ENCODE peak calls at places on chromosomes 6 and 20, in eight cellular contexts. I is activated gamma-delta T cell; H is substantia nigra; L is activated CD4-positive, alpha-beta T cell treated with anti-CD3 and anti-CD28 coated beads, Interleukin-2, amount 50 U/mL, for 1 hour; C is H7; E is fibroblast of the conjunctiva; W is retina; G is HL-60. D is an unnamed sample.

GRCh38 chr6:12289655-12290489 is at the start of gene EDN1:
- DNase-seq in I (no peak), H (peak; percentile 29), L (peak; percentile 41), C (peak; percentile 80), E (peak; percentile 51), W (peak; percentile 91), G (no peak), D (no peak)

GRCh38 chr6:50093116-50093937 is 43.6 kb upstream of the DEFB112 start:
- DNase-seq in I (no peak), H (no peak), L (no peak), C (no peak), E (no peak), W (no peak), G (no peak), D (no peak)

GRCh38 chr6:162099685-162100084 is 627.9 kb downstream of the PRKN start:
- DNase-seq in I (no peak), H (no peak), L (no peak), C (no peak), E (peak; percentile 95), W (no peak), G (peak; percentile 79), D (peak; percentile 6)

GRCh38 chr6:79498842-79499241 is 38.4 kb downstream of the LCA5 start:
- DNase-seq in I (no peak), H (no peak), L (no peak), C (no peak), E (no peak), W (no peak), G (no peak), D (no peak)

GRCh38 chr6:328184-328670 is 35.9 kb downstream of the DUSP22 start:
- DNase-seq in I (no peak), H (no peak), L (no peak), C (no peak), E (peak; percentile 69), W (no peak), G (no peak), D (peak; percentile 21)

GRCh38 chr6:52573295-52573694 is 3.6 kb downstream of the TRAM2 start:
- DNase-seq in I (no peak), H (no peak), L (no peak), C (peak; percentile 58), E (no peak), W (no peak), G (no peak), D (no peak)

GRCh38 chr6:35146453-35146852 is 5.3 kb upstream of the TCP11 start:
- DNase-seq in I (no peak), H (peak; percentile 67), L (no peak), C (peak; percentile 64), E (no peak), W (peak; percentile 56), G (no peak), D (no peak)

GRCh38 chr6:123393333-123393732 is 243.4 kb downstream of the TRDN start:
- DNase-seq in I (no peak), H (no peak), L (no peak), C (no peak), E (no peak), W (no peak), G (no peak), D (no peak)

GRCh38 chr6:4459032-4459431 is 317.2 kb upstream of the CDYL start:
- DNase-seq in I (no peak), H (no peak), L (no peak), C (no peak), E (peak; percentile 20), W (no peak), G (peak; percentile 10), D (peak; percentile 37)

GRCh38 chr6:25606151-25606550 is 45.9 kb upstream of the SCGN start:
- DNase-seq in I (no peak), H (no peak), L (no peak), C (no peak), E (no peak), W (no peak), G (no peak), D (no peak)

GRCh38 chr6:125546827-125547226 is 202.6 kb upstream of the HEY2 start:
- DNase-seq in I (no peak), H (no peak), L (no peak), C (no peak), E (peak; percentile 13), W (no peak), G (no peak), D (peak; percentile 2)

GRCh38 chr6:106631356-106631755 is 2.0 kb downstream of the QRSL1 start:
- DNase-seq in I (no peak), H (no peak), L (no peak), C (no peak), E (no peak), W (no peak), G (no peak), D (no peak)

GRCh38 chr20:21323640-21324039 is 20.5 kb downstream of the XRN2 start:
- DNase-seq in I (no peak), H (no peak), L (no peak), C (no peak), E (peak; percentile 57), W (no peak), G (no peak), D (peak; percentile 77)

D was measured in HFF-Myc.